ENCODE peak calls at places on chromosomes 11 and 22, in nine cellular contexts. N is NCI-H748 treated with DMSO at 0.1 percent for 48 hours, Q is stomach, T is heart left ventricle, V is AG09309, D is Ammon's horn, X is lower lobe of right lung, A is GOT3, P is H54. G is an unnamed sample.

GRCh38 chr11:129300099-129300498 is 75.5 kb upstream of the BARX2 start:
- DNase-seq in T (no peak), P (no peak), V (no peak), X (no peak), Q (no peak), D (no peak), A (no peak), N (no peak), G (no peak)

GRCh38 chr11:1291295-1292017 is 18.0 kb downstream of the TOLLIP start:
- DNase-seq in N (no peak), A (no peak), P (no peak), Q (no peak), T (peak; percentile 7), D (no peak), V (no peak), X (peak; percentile 30), G (no peak)

GRCh38 chr11:71502871-71503435 is 24.1 kb upstream of the KRTAP5-7 start:
- DNase-seq in P (no peak), N (no peak), T (no peak), Q (no peak), D (no peak), X (no peak), A (no peak), V (no peak), G (no peak)

GRCh38 chr11:132992838-132993680 is 539.2 kb downstream of the OPCML start:
- DNase-seq in Q (no peak), D (peak; percentile 59), T (no peak), X (no peak), V (no peak), N (peak; percentile 84), P (no peak), A (no peak), G (peak; percentile 49)

GRCh38 chr11:112460141-112460540 is 199.5 kb upstream of the PLET1 start:
- DNase-seq in A (no peak), P (no peak), V (no peak), Q (no peak), D (no peak), N (no peak), X (no peak), T (no peak), G (no peak)

GRCh38 chr22:43811777-43812148 is 342 bp downstream of the EFCAB6 start:
- DNase-seq in N (no peak), A (no peak), P (no peak), T (no peak), V (no peak), Q (no peak), D (peak; percentile 40), X (no peak), G (no peak)

GRCh38 chr11:2850366-2850765 is 35.2 kb downstream of the CDKN1C start:
- DNase-seq in T (no peak), A (no peak), V (no peak), N (no peak), P (no peak), X (no peak), Q (no peak), D (no peak), G (no peak)

GRCh38 chr11:118845369-118845768 is 38.3 kb upstream of the CXCR5 start:
- DNase-seq in V (no peak), N (no peak), A (no peak), P (no peak), X (no peak), D (no peak), T (no peak), Q (no peak), G (no peak)

GRCh38 chr11:117809236-117810055 is 12.4 kb upstream of the DSCAML1 start:
- DNase-seq in Q (peak; percentile 60), A (no peak), P (no peak), D (peak; percentile 91), X (peak; percentile 81), N (peak; percentile 55), V (no peak), T (peak; percentile 89), G (peak; percentile 87)

GRCh38 chr11:76700177-76701100 is 29.9 kb upstream of the LRRC32 start:
- DNase-seq in T (no peak), X (no peak), N (no peak), P (peak; percentile 88), A (peak; percentile 9), Q (no peak), D (no peak), V (peak; percentile 52), G (no peak)

GRCh38 chr22:22201185-22201924 is 43.2 kb upstream of the VPREB1 start:
- DNase-seq in P (peak; percentile 17), N (no peak), X (peak; percentile 69), V (no peak), T (peak; percentile 43), D (peak; percentile 40), A (no peak), Q (peak; percentile 48), G (peak; percentile 8)

GRCh38 chr11:66287256-66288137 is 1.4 kb downstream of the YIF1A start:
- DNase-seq in T (no peak), A (no peak), V (no peak), D (no peak), X (no peak), P (no peak), Q (no peak), N (no peak), G (no peak)

GRCh38 chr22:50201191-50202129 is 649 bp downstream of the SELENOO start:
- DNase-seq in T (peak; percentile 43), D (no peak), X (no peak), A (no peak), Q (peak; percentile 62), V (no peak), N (no peak), P (no peak), G (no peak)

GRCh38 chr11:92979176-92979575 is 9.7 kb downstream of the MTNR1B start:
- DNase-seq in A (no peak), D (no peak), T (no peak), Q (no peak), N (no peak), V (no peak), P (no peak), X (no peak), G (no peak)

GRCh38 chr11:86115542-86116385 is 46.9 kb upstream of the PICALM start:
- DNase-seq in D (no peak), Q (no peak), V (no peak), T (no peak), P (no peak), A (no peak), X (no peak), N (no peak), G (no peak)

GRCh38 chr11:76770642-76771445 is 12.3 kb upstream of the TSKU start:
- DNase-seq in A (no peak), V (peak; percentile 92), Q (peak; percentile 71), P (peak; percentile 63), D (no peak), T (peak; percentile 63), N (no peak), X (no peak), G (no peak)

GRCh38 chr22:42745118-42745517 is 24.4 kb upstream of the A4GALT start:
- DNase-seq in N (no peak), V (no peak), Q (no peak), A (no peak), D (no peak), T (no peak), X (no peak), P (no peak), G (no peak)

GRCh38 chr22:46416537-46417267 is 81.2 kb downstream of the TRMU start:
- DNase-seq in X (no peak), T (peak; percentile 23), V (no peak), A (no peak), D (no peak), Q (no peak), P (no peak), N (no peak), G (no peak)

GRCh38 chr11:2693271-2693833 is 6.4 kb downstream of the KCNQ1OT1 start:
- DNase-seq in P (no peak), X (no peak), T (no peak), V (no peak), D (peak; percentile 59), N (no peak), Q (no peak), A (no peak), G (peak; percentile 31)

GRCh38 chr11:3093281-3094191 is 36.3 kb upstream of the CARS1 start:
- DNase-seq in D (no peak), P (no peak), T (peak; percentile 30), V (no peak), A (no peak), Q (peak; percentile 25), N (no peak), X (no peak), G (no peak)

GRCh38 chr11:86717817-86718501 is 45.5 kb upstream of the ME3 start:
- DNase-seq in P (no peak), V (no peak), X (no peak), T (no peak), A (no peak), N (no peak), D (no peak), Q (no peak), G (no peak)

GRCh38 chr22:39428597-39429071 is 28.2 kb upstream of the MGAT3 start:
- DNase-seq in A (no peak), D (no peak), Q (no peak), V (no peak), N (peak; percentile 19), T (peak; percentile 7), P (no peak), X (peak; percentile 11), G (no peak)

GRCh38 chr22:36086170-36086490 is 57.5 kb upstream of the RBFOX2 start:
- DNase-seq in D (no peak), Q (no peak), X (no peak), N (no peak), A (no peak), T (no peak), P (peak; percentile 12), V (no peak), G (no peak)

GRCh38 chr11:6443269-6444003 is 2.6 kb upstream of the HPX start:
- DNase-seq in P (peak; percentile 79), Q (peak; percentile 63), T (peak; percentile 42), A (no peak), N (peak; percentile 15), D (peak; percentile 85), X (peak; percentile 62), V (no peak), G (peak; percentile 79)

GRCh38 chr22:26529345-26529744 is 17.1 kb upstream of the TFIP11 start:
- DNase-seq in Q (no peak), T (no peak), A (no peak), N (no peak), D (no peak), V (no peak), P (no peak), X (no peak), G (no peak)

GRCh38 chr11:61091373-61092279 is 10.7 kb upstream of the CD5 start:
- DNase-seq in A (no peak), N (no peak), V (no peak), X (no peak), D (no peak), T (no peak), P (no peak), Q (no peak), G (no peak)

GRCh38 chr22:18909556-18909955 is 3.4 kb downstream of the DGCR6 start:
- DNase-seq in Q (no peak), T (peak; percentile 13), P (no peak), V (no peak), A (no peak), D (no peak), X (no peak), N (no peak), G (no peak)

GRCh38 chr11:75946531-75947530 is 131.8 kb downstream of the UVRAG start:
- DNase-seq in V (no peak), Q (no peak), N (no peak), A (no peak), D (peak; percentile 56), P (no peak), T (peak; percentile 43), X (no peak), G (peak; percentile 34)

GRCh38 chr11:127454856-127455255 is 454.3 kb upstream of the KIRREL3 start:
- DNase-seq in X (no peak), P (no peak), N (peak; percentile 83), D (peak; percentile 20), Q (no peak), A (no peak), V (no peak), T (no peak), G (no peak)

GRCh38 chr22:27303718-27304117 is 497.8 kb downstream of the MN1 start:
- DNase-seq in P (no peak), T (no peak), Q (no peak), X (no peak), N (no peak), V (no peak), D (no peak), A (no peak), G (no peak)

GRCh38 chr22:32707971-32708370 is 93.5 kb upstream of the TIMP3 start:
- DNase-seq in P (no peak), V (no peak), A (no peak), D (peak; percentile 32), N (no peak), T (no peak), X (no peak), Q (no peak), G (no peak)

G was measured in globus pallidus.